ENCODE peak calls at places on chromosomes 6 and 20, in seven cellular contexts. One of them, this sample, is unnamed.

GRCh38 chr20:50930139-50931047 is 844 bp downstream of the ADNP start:
- DNase-seq in epithelial cell of esophagus: peak; percentile 24
- DNase-seq in AG09309: no peak
- DNase-seq in heart right ventricle: peak; percentile 36
- DNase-seq in tibial artery: peak; percentile 23
- DNase-seq in cardiac muscle cell: peak; percentile 49
- DNase-seq in Peyer's patch: peak; percentile 51
- DNase-seq in this sample: no peak

GRCh38 chr20:40540163-40540562 is 148.9 kb downstream of the MAFB start:
- DNase-seq in epithelial cell of esophagus: no peak
- DNase-seq in AG09309: no peak
- DNase-seq in heart right ventricle: no peak
- DNase-seq in tibial artery: no peak
- DNase-seq in cardiac muscle cell: no peak
- DNase-seq in Peyer's patch: no peak
- DNase-seq in this sample: no peak

GRCh38 chr6:32607263-32607987 is 17.8 kb upstream of the HLA-DRB1 start:
- DNase-seq in epithelial cell of esophagus: no peak
- DNase-seq in AG09309: no peak
- DNase-seq in heart right ventricle: no peak
- DNase-seq in tibial artery: no peak
- DNase-seq in cardiac muscle cell: no peak
- DNase-seq in Peyer's patch: no peak
- DNase-seq in this sample: no peak

GRCh38 chr20:9503530-9504251 is 10.7 kb upstream of the LAMP5 start:
- DNase-seq in epithelial cell of esophagus: no peak
- DNase-seq in AG09309: peak; percentile 29
- DNase-seq in heart right ventricle: no peak
- DNase-seq in tibial artery: no peak
- DNase-seq in cardiac muscle cell: peak; percentile 25
- DNase-seq in Peyer's patch: no peak
- DNase-seq in this sample: no peak

GRCh38 chr20:32406701-32407100 is 48.6 kb downstream of the ASXL1 start:
- DNase-seq in epithelial cell of esophagus: no peak
- DNase-seq in AG09309: no peak
- DNase-seq in heart right ventricle: no peak
- DNase-seq in tibial artery: no peak
- DNase-seq in cardiac muscle cell: no peak
- DNase-seq in Peyer's patch: no peak
- DNase-seq in this sample: no peak

GRCh38 chr6:43972915-43973304 is 154.3 kb downstream of the MRPL14 start:
- DNase-seq in epithelial cell of esophagus: peak; percentile 76
- DNase-seq in AG09309: peak; percentile 78
- DNase-seq in heart right ventricle: peak; percentile 84
- DNase-seq in tibial artery: peak; percentile 75
- DNase-seq in cardiac muscle cell: no peak
- DNase-seq in Peyer's patch: peak; percentile 58
- DNase-seq in this sample: no peak

GRCh38 chr6:2478200-2478599 is 232.8 kb upstream of the GMDS start:
- DNase-seq in epithelial cell of esophagus: peak; percentile 22
- DNase-seq in AG09309: no peak
- DNase-seq in heart right ventricle: no peak
- DNase-seq in tibial artery: no peak
- DNase-seq in cardiac muscle cell: peak; percentile 37
- DNase-seq in Peyer's patch: no peak
- DNase-seq in this sample: no peak

GRCh38 chr20:64021124-64021975 is 14.6 kb upstream of the C20orf204 start:
- DNase-seq in epithelial cell of esophagus: no peak
- DNase-seq in AG09309: no peak
- DNase-seq in heart right ventricle: no peak
- DNase-seq in tibial artery: no peak
- DNase-seq in cardiac muscle cell: no peak
- DNase-seq in Peyer's patch: no peak
- DNase-seq in this sample: no peak

GRCh38 chr20:43188861-43189613 is 669 bp downstream of the PTPRT start:
- DNase-seq in epithelial cell of esophagus: no peak
- DNase-seq in AG09309: no peak
- DNase-seq in heart right ventricle: no peak
- DNase-seq in tibial artery: no peak
- DNase-seq in cardiac muscle cell: no peak
- DNase-seq in Peyer's patch: no peak
- DNase-seq in this sample: no peak

GRCh38 chr20:22691369-22692118 is 107.2 kb upstream of the FOXA2 start:
- DNase-seq in epithelial cell of esophagus: peak; percentile 75
- DNase-seq in AG09309: peak; percentile 24
- DNase-seq in heart right ventricle: peak; percentile 79
- DNase-seq in tibial artery: peak; percentile 75
- DNase-seq in cardiac muscle cell: peak; percentile 87
- DNase-seq in Peyer's patch: peak; percentile 80
- DNase-seq in this sample: no peak

GRCh38 chr20:11350126-11351005 is 567.3 kb upstream of the BTBD3 start:
- DNase-seq in epithelial cell of esophagus: peak; percentile 99
- DNase-seq in AG09309: peak; percentile 46
- DNase-seq in heart right ventricle: no peak
- DNase-seq in tibial artery: peak; percentile 27
- DNase-seq in cardiac muscle cell: no peak
- DNase-seq in Peyer's patch: no peak
- DNase-seq in this sample: no peak

GRCh38 chr20:36243726-36244125 is 7.4 kb downstream of the AAR2 start:
- DNase-seq in epithelial cell of esophagus: no peak
- DNase-seq in AG09309: no peak
- DNase-seq in heart right ventricle: no peak
- DNase-seq in tibial artery: no peak
- DNase-seq in cardiac muscle cell: no peak
- DNase-seq in Peyer's patch: no peak
- DNase-seq in this sample: no peak

GRCh38 chr6:157584036-157584435 is 203.0 kb downstream of the ZDHHC14 start:
- DNase-seq in epithelial cell of esophagus: no peak
- DNase-seq in AG09309: no peak
- DNase-seq in heart right ventricle: no peak
- DNase-seq in tibial artery: no peak
- DNase-seq in cardiac muscle cell: no peak
- DNase-seq in Peyer's patch: no peak
- DNase-seq in this sample: no peak

GRCh38 chr20:51457281-51457932 is 85.1 kb downstream of the NFATC2 start:
- DNase-seq in epithelial cell of esophagus: peak; percentile 79
- DNase-seq in AG09309: no peak
- DNase-seq in heart right ventricle: peak; percentile 44
- DNase-seq in tibial artery: peak; percentile 58
- DNase-seq in cardiac muscle cell: no peak
- DNase-seq in Peyer's patch: no peak
- DNase-seq in this sample: no peak

GRCh38 chr20:23436681-23437080 is 2.8 kb upstream of the CSTL1 start:
- DNase-seq in epithelial cell of esophagus: no peak
- DNase-seq in AG09309: no peak
- DNase-seq in heart right ventricle: no peak
- DNase-seq in tibial artery: no peak
- DNase-seq in cardiac muscle cell: no peak
- DNase-seq in Peyer's patch: no peak
- DNase-seq in this sample: no peak

GRCh38 chr6:148747493-148748160 is 797 bp downstream of the UST start:
- DNase-seq in epithelial cell of esophagus: peak; percentile 51
- DNase-seq in AG09309: no peak
- DNase-seq in heart right ventricle: peak; percentile 40
- DNase-seq in tibial artery: peak; percentile 59
- DNase-seq in cardiac muscle cell: peak; percentile 69
- DNase-seq in Peyer's patch: peak; percentile 83
- DNase-seq in this sample: no peak

GRCh38 chr6:26043389-26044139 is 43.7 kb upstream of the HFE start:
- DNase-seq in epithelial cell of esophagus: peak; percentile 96
- DNase-seq in AG09309: peak; percentile 97
- DNase-seq in heart right ventricle: peak; percentile 29
- DNase-seq in tibial artery: peak; percentile 83
- DNase-seq in cardiac muscle cell: no peak
- DNase-seq in Peyer's patch: peak; percentile 88
- DNase-seq in this sample: peak; percentile 95

GRCh38 chr6:145736854-145737181 is 1.5 kb upstream of the EPM2A start:
- DNase-seq in epithelial cell of esophagus: no peak
- DNase-seq in AG09309: no peak
- DNase-seq in heart right ventricle: no peak
- DNase-seq in tibial artery: no peak
- DNase-seq in cardiac muscle cell: peak; percentile 14
- DNase-seq in Peyer's patch: no peak
- DNase-seq in this sample: peak; percentile 88

GRCh38 chr6:337782-338464 is 45.6 kb downstream of the DUSP22 start:
- DNase-seq in epithelial cell of esophagus: peak; percentile 50
- DNase-seq in AG09309: no peak
- DNase-seq in heart right ventricle: no peak
- DNase-seq in tibial artery: no peak
- DNase-seq in cardiac muscle cell: no peak
- DNase-seq in Peyer's patch: no peak
- DNase-seq in this sample: no peak

GRCh38 chr6:52103661-52104060 is 16.2 kb upstream of the PKHD1 start:
- DNase-seq in epithelial cell of esophagus: no peak
- DNase-seq in AG09309: no peak
- DNase-seq in heart right ventricle: no peak
- DNase-seq in tibial artery: no peak
- DNase-seq in cardiac muscle cell: no peak
- DNase-seq in Peyer's patch: no peak
- DNase-seq in this sample: no peak

GRCh38 chr6:113763883-113764282 is 93.3 kb upstream of the MARCKS start:
- DNase-seq in epithelial cell of esophagus: peak; percentile 99
- DNase-seq in AG09309: peak; percentile 32
- DNase-seq in heart right ventricle: no peak
- DNase-seq in tibial artery: no peak
- DNase-seq in cardiac muscle cell: no peak
- DNase-seq in Peyer's patch: no peak
- DNase-seq in this sample: no peak

GRCh38 chr20:59351148-59352040 is 51.0 kb downstream of the EDN3 start:
- DNase-seq in epithelial cell of esophagus: no peak
- DNase-seq in AG09309: no peak
- DNase-seq in heart right ventricle: no peak
- DNase-seq in tibial artery: no peak
- DNase-seq in cardiac muscle cell: no peak
- DNase-seq in Peyer's patch: peak; percentile 60
- DNase-seq in this sample: no peak

GRCh38 chr20:54476336-54476928 is 1.0 kb downstream of the DOK5 start:
- DNase-seq in epithelial cell of esophagus: no peak
- DNase-seq in AG09309: no peak
- DNase-seq in heart right ventricle: no peak
- DNase-seq in tibial artery: no peak
- DNase-seq in cardiac muscle cell: no peak
- DNase-seq in Peyer's patch: no peak
- DNase-seq in this sample: no peak
- H3K4me3 ChIP-seq in epithelial cell of esophagus: no peak overlapping the region
- H3K4me3 ChIP-seq in AG09309: peak overlapping the region; percentile 60
- H3K4me3 ChIP-seq in heart right ventricle: peak overlapping the region; percentile 63
- H3K4me3 ChIP-seq in tibial artery: peak overlapping the region; percentile 61
- H3K4me3 ChIP-seq in cardiac muscle cell: peak overlapping the region; percentile 81
- H3K4me3 ChIP-seq in Peyer's patch: peak overlapping the region; percentile 18
- H3K4me3 ChIP-seq in this sample: peak overlapping the region; percentile 81

GRCh38 chr6:161237176-161237575 is 36.7 kb downstream of the AGPAT4 start:
- DNase-seq in epithelial cell of esophagus: no peak
- DNase-seq in AG09309: no peak
- DNase-seq in heart right ventricle: no peak
- DNase-seq in tibial artery: no peak
- DNase-seq in cardiac muscle cell: no peak
- DNase-seq in Peyer's patch: no peak
- DNase-seq in this sample: no peak
- TF ChIP-seq CTCF in epithelial cell of esophagus: no peak
- TF ChIP-seq CTCF in AG09309: no peak
- TF ChIP-seq CTCF in heart right ventricle: no peak
- TF ChIP-seq CTCF in tibial artery: no peak
- TF ChIP-seq CTCF in cardiac muscle cell: no peak
- TF ChIP-seq CTCF in Peyer's patch: no peak
- TF ChIP-seq CTCF in this sample: no peak

DNA sequence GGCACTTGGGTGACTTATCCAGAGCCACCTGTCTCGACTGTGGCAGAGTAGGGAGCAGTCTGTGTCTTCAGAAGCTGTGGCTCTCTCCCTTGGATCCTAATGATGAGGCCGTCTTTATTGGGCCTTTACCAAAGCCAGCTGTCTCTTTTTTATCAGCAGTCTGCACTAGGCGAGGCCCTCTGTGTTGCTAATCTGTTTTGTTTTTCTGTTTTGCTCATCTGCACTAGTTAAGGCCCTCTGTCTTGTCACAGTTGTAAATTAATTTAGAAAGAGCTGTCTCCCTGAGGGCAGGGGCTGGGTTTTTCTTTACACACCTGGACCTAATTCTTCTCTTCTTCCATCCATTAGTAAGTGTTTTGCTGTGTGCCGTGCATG is 45.0 kb downstream of the CDS2 start:
- DNase-seq in epithelial cell of esophagus: no peak
- DNase-seq in AG09309: no peak
- DNase-seq in heart right ventricle: no peak
- DNase-seq in tibial artery: no peak
- DNase-seq in cardiac muscle cell: no peak
- DNase-seq in Peyer's patch: no peak
- DNase-seq in this sample: no peak
- H3K4me3 ChIP-seq in epithelial cell of esophagus: no peak overlapping the region
- H3K4me3 ChIP-seq in AG09309: no peak overlapping the region
- H3K4me3 ChIP-seq in heart right ventricle: no peak overlapping the region
- H3K4me3 ChIP-seq in tibial artery: no peak overlapping the region
- H3K4me3 ChIP-seq in cardiac muscle cell: no peak overlapping the region
- H3K4me3 ChIP-seq in Peyer's patch: no peak overlapping the region
- H3K4me3 ChIP-seq in this sample: no peak overlapping the region

GRCh38 chr20:17533396-17533795 is 2.2 kb upstream of the BFSP1 start:
- DNase-seq in epithelial cell of esophagus: peak; percentile 78
- DNase-seq in AG09309: peak; percentile 40
- DNase-seq in heart right ventricle: no peak
- DNase-seq in tibial artery: no peak
- DNase-seq in cardiac muscle cell: peak; percentile 44
- DNase-seq in Peyer's patch: no peak
- DNase-seq in this sample: no peak

GRCh38 chr20:17538517-17539170 is 7.5 kb upstream of the BFSP1 start:
- DNase-seq in epithelial cell of esophagus: peak; percentile 55
- DNase-seq in AG09309: no peak
- DNase-seq in heart right ventricle: no peak
- DNase-seq in tibial artery: no peak
- DNase-seq in cardiac muscle cell: no peak
- DNase-seq in Peyer's patch: no peak
- DNase-seq in this sample: no peak

GRCh38 chr20:17534077-17534476 is 2.9 kb upstream of the BFSP1 start:
- DNase-seq in epithelial cell of esophagus: no peak
- DNase-seq in AG09309: no peak
- DNase-seq in heart right ventricle: no peak
- DNase-seq in tibial artery: no peak
- DNase-seq in cardiac muscle cell: no peak
- DNase-seq in Peyer's patch: no peak
- DNase-seq in this sample: no peak

GRCh38 chr20:17537959-17538358 is 6.8 kb upstream of the BFSP1 start:
- DNase-seq in epithelial cell of esophagus: no peak
- DNase-seq in AG09309: no peak
- DNase-seq in heart right ventricle: no peak
- DNase-seq in tibial artery: no peak
- DNase-seq in cardiac muscle cell: no peak
- DNase-seq in Peyer's patch: no peak
- DNase-seq in this sample: no peak

DNA sequence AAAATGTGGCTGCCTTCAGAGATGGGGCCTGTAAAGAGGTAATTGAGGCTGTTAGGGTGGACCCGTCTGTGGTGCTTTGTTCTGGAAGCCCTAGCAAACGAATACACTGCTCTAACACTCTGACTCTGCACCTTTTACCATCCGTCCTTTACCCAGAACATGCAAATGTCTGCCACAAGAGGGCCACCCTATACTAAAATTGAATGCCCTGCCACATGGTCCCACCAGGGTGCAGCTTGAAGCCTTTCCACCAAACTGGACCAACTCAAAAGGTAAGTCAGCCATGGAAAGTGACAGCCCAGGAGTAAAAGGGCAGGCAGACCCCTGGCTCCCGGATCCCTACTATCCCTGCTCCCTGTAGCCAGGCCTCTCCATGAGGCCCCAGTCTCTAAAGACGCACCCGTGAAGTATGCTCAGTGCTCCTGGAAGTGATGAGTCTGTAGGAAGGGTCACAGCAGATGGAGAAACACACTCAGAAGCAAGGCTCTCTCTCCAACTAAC is 5.8 kb upstream of the BFSP1 start:
- DNase-seq in epithelial cell of esophagus: peak; percentile 82
- DNase-seq in AG09309: no peak
- DNase-seq in heart right ventricle: peak; percentile 26
- DNase-seq in tibial artery: peak; percentile 77
- DNase-seq in cardiac muscle cell: peak; percentile 82
- DNase-seq in Peyer's patch: peak; percentile 82
- DNase-seq in this sample: no peak
- TF ChIP-seq CTCF in epithelial cell of esophagus: peak; percentile 95
- TF ChIP-seq CTCF in AG09309: peak; percentile 92
- TF ChIP-seq CTCF in heart right ventricle: peak; percentile 92
- TF ChIP-seq CTCF in tibial artery: peak; percentile 99
- TF ChIP-seq CTCF in cardiac muscle cell: peak; percentile 88
- TF ChIP-seq CTCF in Peyer's patch: peak; percentile 95
- TF ChIP-seq CTCF in this sample: peak; percentile 91

This sample was measured in retinal pigment epithelial cell.